ENCODE peak calls at places on chromosomes 12 and 14, in nine cellular contexts. G, X, T, Y, R, I, W, A and M are unnamed samples.

GRCh38 chr14:103155013-103155412 is 31.8 kb downstream of the TNFAIP2 start:
- DNase-seq in G (peak; percentile 30), X (no peak), T (peak; percentile 81), Y (no peak), R (peak; percentile 63), I (no peak), W (no peak), A (peak; percentile 64), M (no peak)

GRCh38 chr12:125289965-125290364 is 224.7 kb downstream of the AACS start:
- DNase-seq in G (no peak), X (no peak), T (no peak), Y (no peak), R (no peak), I (no peak), W (no peak), A (no peak), M (no peak)

GRCh38 chr12:69682136-69682755 is 16.9 kb downstream of the BEST3 start:
- DNase-seq in G (no peak), X (no peak), T (no peak), Y (no peak), R (no peak), I (no peak), W (no peak), A (no peak), M (no peak)

GRCh38 chr14:88016768-88017167 is 11.8 kb downstream of the GPR65 start:
- DNase-seq in G (no peak), X (no peak), T (no peak), Y (no peak), R (no peak), I (no peak), W (no peak), A (no peak), M (no peak)

GRCh38 chr14:35576260-35576659 is 42.3 kb downstream of the INSM2 start:
- DNase-seq in G (no peak), X (no peak), T (no peak), Y (no peak), R (no peak), I (no peak), W (no peak), A (no peak), M (no peak)

GRCh38 chr14:47269788-47270492 is 405.5 kb downstream of the MDGA2 start:
- DNase-seq in G (no peak), X (no peak), T (no peak), Y (no peak), R (no peak), I (no peak), W (no peak), A (no peak), M (no peak)

GRCh38 chr14:78917462-78917861 is 747.3 kb downstream of the NRXN3 start:
- DNase-seq in G (no peak), X (no peak), T (no peak), Y (no peak), R (no peak), I (peak; percentile 19), W (no peak), A (no peak), M (no peak)

GRCh38 chr12:80016684-80017083 is 81.8 kb upstream of the PPP1R12A start:
- DNase-seq in G (no peak), X (no peak), T (no peak), Y (no peak), R (no peak), I (no peak), W (no peak), A (no peak), M (no peak)

GRCh38 chr12:78473136-78473535 is 391.4 kb upstream of the SYT1 start:
- DNase-seq in G (peak; percentile 30), X (no peak), T (no peak), Y (no peak), R (no peak), I (no peak), W (no peak), A (no peak), M (no peak)

GRCh38 chr14:78904094-78904493 is 733.9 kb downstream of the NRXN3 start:
- DNase-seq in G (no peak), X (no peak), T (no peak), Y (no peak), R (no peak), I (no peak), W (no peak), A (no peak), M (no peak)